ENCODE peak calls at places on chromosomes 5 and 9, in eight cellular contexts. K is cardiac fibroblast, X is esophagus squamous epithelium, N is endodermal cell, G is HCT116, T is NB4, Q is mammary epithelial cell, F is foreskin fibroblast. S is an unnamed sample.

GRCh38 chr9:94913550-94913949 is 187.1 kb downstream of the AOPEP start:
- DNase-seq in T (no peak), N (peak), G (no peak), X (no peak), K (no peak), Q (no peak), F (no peak), S (no peak)

GRCh38 chr5:1311443-1312055 is 16.7 kb upstream of the TERT start:
- DNase-seq in T (no peak), Q (no peak), X (no peak), K (no peak), G (no peak), N (peak), F (no peak), S (no peak)

GRCh38 chr5:141513627-141514329 is 24.9 kb downstream of the PCDHGC5 start:
- DNase-seq in N (peak), F (peak), Q (peak), G (no peak), X (no peak), T (peak), K (peak), S (peak)

GRCh38 chr9:85508616-85509015 is 233.1 kb downstream of the AGTPBP1 start:
- DNase-seq in X (no peak), N (peak), Q (no peak), G (no peak), F (no peak), K (no peak), T (no peak), S (no peak)

GRCh38 chr5:117741655-117742226 is 1167.1 kb upstream of the SEMA6A start:
- DNase-seq in N (no peak), K (peak), T (no peak), G (no peak), F (no peak), Q (no peak), X (no peak), S (no peak)

GRCh38 chr5:31771500-31771899 is 132.6 kb downstream of the PDZD2 start:
- DNase-seq in N (no peak), T (no peak), K (no peak), X (no peak), Q (no peak), F (no peak), G (no peak), S (no peak)

GRCh38 chr9:116087751-116088194 is 65.8 kb upstream of the PAPPA start:
- DNase-seq in N (no peak), Q (peak), F (peak), T (no peak), G (no peak), K (peak), X (no peak), S (peak)

GRCh38 chr5:9037048-9037447 is 508.8 kb downstream of the SEMA5A start:
- DNase-seq in G (no peak), Q (no peak), K (no peak), X (no peak), F (no peak), T (no peak), N (no peak), S (no peak)

GRCh38 chr5:82387041-82387818 is 109.1 kb upstream of the RPS23 start:
- DNase-seq in F (peak), K (peak), X (no peak), N (no peak), T (no peak), Q (no peak), G (peak), S (peak)

GRCh38 chr5:11384441-11385250 is 519.6 kb downstream of the CTNND2 start:
- DNase-seq in Q (peak), K (no peak), N (peak), G (no peak), T (no peak), F (no peak), X (no peak), S (no peak)

GRCh38 chr9:133990366-133991210 is 1.5 kb downstream of the VAV2 start:
- DNase-seq in T (no peak), X (no peak), K (peak), N (peak), F (peak), Q (peak), G (peak), S (peak)

GRCh38 chr9:2355594-2355993 is 266.0 kb upstream of the VLDLR start:
- DNase-seq in G (no peak), K (no peak), Q (no peak), T (no peak), F (no peak), X (no peak), N (no peak), S (no peak)

GRCh38 chr5:122972877-122973276 is 63.6 kb downstream of the PPIC start:
- DNase-seq in Q (peak), N (no peak), X (no peak), K (no peak), F (peak), G (no peak), T (no peak), S (peak)

GRCh38 chr9:127179633-127180401 is 57.4 kb upstream of the ANGPTL2 start:
- DNase-seq in X (no peak), F (no peak), N (peak), G (no peak), K (no peak), T (no peak), Q (no peak), S (no peak)

GRCh38 chr9:10479172-10479571 is 133.6 kb downstream of the PTPRD start:
- DNase-seq in G (no peak), K (no peak), N (no peak), Q (no peak), X (no peak), F (no peak), T (peak), S (peak)

GRCh38 chr5:142810891-142811290 is 40.7 kb downstream of the ARHGAP26 start:
- DNase-seq in N (no peak), F (no peak), G (no peak), K (no peak), T (no peak), Q (no peak), X (no peak), S (no peak)

GRCh38 chr5:178415353-178415752 is 174.8 kb downstream of the COL23A1 start:
- DNase-seq in N (peak), T (no peak), F (no peak), Q (no peak), X (no peak), G (no peak), K (no peak), S (no peak)

GRCh38 chr9:74630228-74630627 is 133.1 kb downstream of the RORB start:
- DNase-seq in X (no peak), T (no peak), Q (no peak), N (no peak), G (no peak), F (no peak), K (no peak), S (no peak)

GRCh38 chr5:170164087-170164486 is 58.4 kb downstream of the FOXI1 start:
- DNase-seq in F (no peak), Q (no peak), K (no peak), X (no peak), T (no peak), G (no peak), N (no peak), S (no peak)

GRCh38 chr9:113542016-113542415 is 78.5 kb downstream of the RGS3 start:
- DNase-seq in N (peak), G (no peak), F (no peak), K (no peak), T (no peak), X (no peak), Q (no peak), S (no peak)

GRCh38 chr5:157842787-157843186 is 16.2 kb downstream of the CLINT1 start:
- DNase-seq in Q (no peak), T (no peak), N (no peak), F (no peak), G (no peak), X (no peak), K (no peak), S (no peak)

GRCh38 chr9:95082401-95083084 is 235.0 kb downstream of the FANCC start:
- DNase-seq in N (no peak), T (no peak), F (no peak), X (no peak), Q (no peak), G (no peak), K (no peak), S (no peak)

GRCh38 chr9:133135193-133135745 is 14.2 kb upstream of the RALGDS start:
- DNase-seq in T (no peak), Q (peak), K (peak), X (no peak), N (no peak), F (peak), G (peak), S (peak)

GRCh38 chr5:17831279-17831678 is 197.0 kb downstream of the TAF11L14 start:
- DNase-seq in F (no peak), X (no peak), Q (no peak), K (no peak), G (no peak), T (no peak), N (no peak), S (no peak)

GRCh38 chr5:93964421-93964820 is 223.0 kb upstream of the POU5F2 start:
- DNase-seq in Q (no peak), G (no peak), K (no peak), X (no peak), T (no peak), N (no peak), F (no peak), S (no peak)

GRCh38 chr9:111952559-111952958 is 55.9 kb downstream of the UGCG start:
- DNase-seq in Q (peak), X (no peak), K (peak), N (no peak), F (peak), G (no peak), T (no peak), S (peak)

GRCh38 chr9:78014776-78015175 is 16.8 kb downstream of the GNAQ start:
- DNase-seq in X (no peak), G (no peak), F (peak), T (peak), Q (no peak), K (peak), N (no peak), S (peak)

GRCh38 chr5:123099514-123100151 is 10.6 kb downstream of the PRDM6 start:
- DNase-seq in X (no peak), K (no peak), N (peak), Q (no peak), T (peak), F (peak), G (peak), S (no peak)

GRCh38 chr5:154086123-154086522 is 47.4 kb downstream of the MFAP3 start:
- DNase-seq in Q (no peak), X (no peak), T (no peak), F (no peak), K (no peak), N (no peak), G (no peak), S (no peak)

GRCh38 chr9:135552698-135553161 is 6.8 kb downstream of the OBP2A start:
- DNase-seq in N (peak), Q (no peak), X (no peak), K (no peak), G (no peak), T (no peak), F (no peak), S (no peak)

GRCh38 chr5:176716320-176716719 is 69.0 kb downstream of the TSPAN17 start:
- DNase-seq in T (no peak), Q (peak), G (peak), N (no peak), X (no peak), F (peak), K (peak), S (peak)

GRCh38 chr9:135085830-135086546 is 1.5 kb upstream of the OLFM1 start:
- DNase-seq in F (peak), X (no peak), K (peak), G (peak), Q (peak), T (peak), N (peak), S (peak)

GRCh38 chr9:136170291-136170901 is 34.5 kb downstream of the LHX3 start:
- DNase-seq in N (peak), X (no peak), Q (no peak), K (peak), F (peak), G (no peak), T (peak), S (peak)

GRCh38 chr5:142945321-142945720 is 175.1 kb downstream of the ARHGAP26 start:
- DNase-seq in F (no peak), T (no peak), K (no peak), Q (no peak), N (no peak), G (no peak), X (no peak), S (no peak)

GRCh38 chr5:171495122-171495700 is 75.8 kb downstream of the FGF18 start:
- DNase-seq in X (no peak), N (no peak), T (no peak), K (peak), Q (no peak), F (no peak), G (peak), S (peak)

GRCh38 chr9:121725008-121725795 is 73.8 kb downstream of the DAB2IP start:
- DNase-seq in T (no peak), G (no peak), N (no peak), K (peak), X (no peak), F (peak), Q (peak), S (peak)

GRCh38 chr5:168302785-168303184 is 11.3 kb downstream of the WWC1 start:
- DNase-seq in Q (peak), G (peak), K (no peak), N (no peak), X (no peak), F (peak), T (no peak), S (peak)

GRCh38 chr5:132254321-132254977 is 3.0 kb upstream of the PDLIM4 start:
- DNase-seq in X (no peak), K (peak), G (no peak), F (no peak), N (peak), T (no peak), Q (no peak), S (no peak)

DNA sequence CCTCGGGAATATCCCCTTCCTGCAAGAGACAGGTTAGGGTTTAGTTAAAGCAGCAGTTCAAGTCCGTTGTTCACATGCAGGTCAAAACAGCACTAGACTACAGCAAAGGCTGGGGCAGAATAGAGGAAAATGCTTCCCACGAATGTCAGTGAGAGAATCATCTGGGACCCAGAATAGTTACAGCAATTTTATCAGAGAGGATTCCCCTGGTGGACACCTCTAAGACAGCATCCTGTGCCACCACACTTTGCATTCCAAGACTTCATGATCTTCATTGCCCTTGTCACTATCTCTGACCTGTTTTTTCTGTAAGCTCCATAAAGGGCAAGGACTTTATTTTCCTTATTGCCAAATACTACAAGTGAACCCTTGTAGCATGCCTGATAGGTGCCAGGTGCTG is 12.9 kb downstream of the GRXCR2 start:
- DNase-seq in X (no peak), F (no peak), T (no peak), G (no peak), Q (no peak), K (no peak), N (no peak), S (no peak)
- TF ChIP-seq CTCF in X (no peak), F (no peak), T (peak), G (peak), Q (peak), K (no peak), N (peak), S (peak)

GRCh38 chr5:43268188-43268820 is 44.9 kb downstream of the HMGCS1 start:
- DNase-seq in X (no peak), N (peak), F (no peak), K (no peak), G (no peak), Q (no peak), T (no peak), S (no peak)
- H3K4me3 ChIP-seq in X (no peak), N (no peak), F (no peak), K (no peak), G (no peak), Q (no peak), T (no peak), S (no peak)

DNA sequence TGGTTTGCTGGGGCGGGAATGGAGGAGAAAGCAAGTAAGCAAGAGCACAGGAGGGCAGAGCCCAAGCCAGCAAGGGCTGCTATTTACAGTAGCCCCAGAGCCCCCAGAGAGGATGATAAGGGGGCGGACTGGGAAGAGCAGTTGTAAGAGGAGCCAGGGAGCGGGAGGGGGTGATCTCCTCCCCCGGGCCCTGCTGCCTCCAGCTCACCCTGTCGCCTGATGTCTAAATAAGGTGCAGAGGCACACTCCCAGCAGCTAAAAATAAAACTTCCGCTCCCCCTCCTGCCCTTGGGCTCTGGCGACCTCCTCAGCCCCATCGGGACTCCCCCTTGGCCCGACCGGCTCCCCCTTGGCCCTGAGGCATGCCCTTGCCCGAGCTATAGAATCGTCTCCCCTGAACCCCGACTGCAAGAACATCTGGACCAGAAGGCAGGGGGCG is 14.4 kb upstream of the CCDC69 start:
- DNase-seq in K (no peak), X (no peak), Q (no peak), T (peak), F (no peak), N (no peak), G (no peak), S (no peak)
- TF ChIP-seq CTCF in K (no peak), X (no peak), Q (no peak), T (no peak), F (no peak), N (no peak), G (no peak), S (no peak)

GRCh38 chr5:95720094-95720793 is 10.9 kb upstream of the RHOBTB3 start:
- DNase-seq in F (no peak), N (no peak), X (no peak), G (no peak), K (no peak), T (no peak), Q (no peak), S (no peak)

GRCh38 chr5:95715799-95716461 is 15.2 kb upstream of the RHOBTB3 start:
- DNase-seq in X (no peak), N (no peak), T (no peak), Q (peak), F (peak), K (peak), G (peak), S (peak)

GRCh38 chr5:95718203-95718602 is 12.9 kb upstream of the RHOBTB3 start:
- DNase-seq in Q (peak), T (peak), G (no peak), N (no peak), X (no peak), K (no peak), F (no peak), S (no peak)

GRCh38 chr5:95717439-95717838 is 13.7 kb upstream of the RHOBTB3 start:
- DNase-seq in K (no peak), T (no peak), X (no peak), G (no peak), N (no peak), Q (no peak), F (no peak), S (no peak)

GRCh38 chr5:95718738-95719137 is 12.4 kb upstream of the RHOBTB3 start:
- DNase-seq in X (no peak), N (no peak), Q (no peak), F (no peak), G (no peak), K (no peak), T (no peak), S (no peak)
- H3K4me3 ChIP-seq in X (no peak), N (no peak), Q (no peak), F (no peak), G (no peak), K (no peak), T (peak), S (no peak)

GRCh38 chr5:151285683-151286082 is 17.9 kb downstream of the SLC36A3 start:
- DNase-seq in K (no peak), X (no peak), T (no peak), Q (no peak), N (no peak), F (no peak), G (no peak), S (no peak)

GRCh38 chr5:151286246-151286645 is 17.3 kb downstream of the SLC36A3 start:
- DNase-seq in T (no peak), G (no peak), N (no peak), Q (no peak), K (no peak), F (no peak), X (no peak), S (no peak)

GRCh38 chr5:151281001-151281639 is 22.4 kb downstream of the SLC36A3 start:
- DNase-seq in F (no peak), Q (no peak), N (no peak), K (no peak), T (no peak), G (no peak), X (no peak), S (no peak)

GRCh38 chr5:151283120-151283825 is 20.3 kb downstream of the SLC36A3 start:
- DNase-seq in G (no peak), Q (peak), X (no peak), F (no peak), N (no peak), T (no peak), K (no peak), S (no peak)

GRCh38 chr5:151284392-151284967 is 19.1 kb downstream of the SLC36A3 start:
- DNase-seq in F (no peak), K (no peak), N (peak), Q (no peak), G (peak), T (peak), X (no peak), S (no peak)
- TF ChIP-seq CTCF in F (peak), K (no peak), N (peak), Q (no peak), G (peak), T (peak), X (no peak), S (peak)

DNA sequence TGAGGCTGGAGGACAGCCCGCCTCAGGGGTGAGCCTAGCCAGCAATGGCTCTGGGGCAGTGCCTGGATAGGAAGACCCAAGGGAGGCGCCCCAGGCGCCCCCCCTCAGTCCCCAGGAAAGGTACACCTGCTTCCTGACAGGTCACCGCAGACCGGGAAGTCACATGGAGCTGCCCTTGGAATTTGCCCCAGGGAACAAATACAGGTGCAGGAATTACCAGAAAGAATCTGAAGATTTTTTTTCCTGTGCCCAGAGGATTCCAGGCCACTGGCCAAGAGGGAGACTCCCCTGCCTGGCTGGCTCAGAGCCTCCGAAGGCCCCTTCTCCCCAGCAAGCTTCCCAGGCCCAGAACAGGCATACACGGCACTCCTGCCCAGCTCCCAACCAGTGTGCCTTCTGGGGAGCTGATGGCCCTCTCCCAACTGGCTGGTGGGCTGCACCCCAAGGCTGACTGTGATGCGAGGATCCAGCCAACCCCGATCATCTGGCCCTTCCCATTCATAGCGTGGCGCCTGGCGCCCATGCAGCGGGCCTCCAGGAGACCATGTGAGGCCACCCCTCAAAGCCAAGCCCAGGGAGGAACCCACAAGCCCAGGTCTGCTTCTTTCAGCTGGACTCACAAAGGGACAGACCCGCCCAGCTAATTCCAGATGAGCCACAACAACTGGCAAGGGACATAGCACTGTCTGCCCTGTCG is 2.3 kb downstream of the TPRN start:
- DNase-seq in X (no peak), T (no peak), G (no peak), Q (peak), N (no peak), F (no peak), K (no peak), S (no peak)
- H3K4me3 ChIP-seq in X (peak), T (no peak), G (no peak), Q (peak), N (peak), F (no peak), K (no peak), S (no peak)

S was measured in fibroblast of mammary gland.